ENCODE peak calls at places on chromosomes 11 and 22, in ten cellular contexts. D, Q, O, M, Y, I, W, U, E and S are unnamed samples.

GRCh38 chr11:30143098-30143705 is 87.6 kb upstream of the FSHB start:
- DNase-seq in Y (no peak), M (no peak), I (no peak), D (no peak), W (no peak), U (peak; percentile 26), E (peak; percentile 5), Q (no peak), O (peak; percentile 32), S (peak; percentile 39)

GRCh38 chr11:119277660-119278059 is 39.3 kb downstream of the MCAM start:
- DNase-seq in U (no peak), I (no peak), Y (no peak), Q (no peak), D (no peak), W (no peak), M (no peak), O (no peak), E (no peak), S (no peak)

GRCh38 chr11:74299000-74299399 is 12.4 kb downstream of the P4HA3 start:
- DNase-seq in W (no peak), Y (no peak), U (no peak), I (no peak), O (no peak), M (no peak), Q (no peak), E (no peak), D (no peak), S (no peak)

GRCh38 chr11:100546714-100547113 is 140.4 kb upstream of the ARHGAP42 start:
- DNase-seq in O (peak; percentile 90), U (no peak), D (no peak), I (no peak), E (no peak), W (no peak), Q (no peak), M (no peak), Y (no peak), S (no peak)

GRCh38 chr11:117407016-117407415 is 79.4 kb downstream of the CEP164 start:
- DNase-seq in I (no peak), D (no peak), E (no peak), U (no peak), Y (no peak), W (peak; percentile 9), Q (no peak), M (no peak), O (no peak), S (no peak)

GRCh38 chr11:120180571-120181445 is 30.0 kb upstream of the OAF start:
- DNase-seq in I (peak; percentile 61), Y (no peak), O (peak; percentile 65), Q (no peak), M (no peak), E (no peak), D (no peak), U (no peak), W (peak; percentile 31), S (no peak)

GRCh38 chr22:30600925-30601324 is 6.0 kb upstream of the TCN2 start:
- DNase-seq in I (no peak), M (no peak), W (no peak), Y (no peak), D (no peak), Q (no peak), O (no peak), E (no peak), U (no peak), S (no peak)

GRCh38 chr11:69241075-69241740 is 52.7 kb upstream of the MYEOV start:
- DNase-seq in M (no peak), I (no peak), O (no peak), Q (no peak), D (no peak), Y (no peak), W (no peak), U (no peak), E (no peak), S (no peak)

GRCh38 chr11:64564947-64565889 is 25.8 kb upstream of the SLC22A12 start:
- DNase-seq in E (no peak), O (no peak), Q (no peak), M (no peak), Y (no peak), U (no peak), D (no peak), W (peak; percentile 55), I (no peak), S (peak; percentile 50)

GRCh38 chr22:43862074-43862881 is at the start of gene SULT4A1:
- DNase-seq in U (peak; percentile 73), Q (no peak), W (peak; percentile 60), Y (no peak), M (no peak), O (no peak), E (no peak), I (no peak), D (no peak), S (no peak)

GRCh38 chr11:32343325-32344008 is 91.9 kb downstream of the WT1 start:
- DNase-seq in Y (no peak), E (no peak), M (no peak), I (no peak), D (no peak), Q (no peak), W (no peak), U (no peak), O (no peak), S (no peak)